ENCODE peak calls at places on chromosomes 3 and 15, in four cellular contexts. Z, B, J and S are unnamed samples.

GRCh38 chr15:52180851-52181450 is 10.2 kb downstream of the GNB5 start:
- DNase-seq in J (no peak), Z (no peak), B (no peak), S (no peak)

GRCh38 chr15:71465109-71465508 is 345.2 kb upstream of the NR2E3 start:
- DNase-seq in Z (no peak), J (no peak), B (no peak), S (no peak)

GRCh38 chr3:136207741-136208140 is 11.6 kb upstream of the MSL2 start:
- DNase-seq in J (no peak), B (no peak), Z (no peak), S (no peak)

GRCh38 chr3:128351476-128352085 is 115.1 kb downstream of the DNAJB8 start:
- DNase-seq in B (no peak), Z (no peak), J (no peak), S (no peak)

GRCh38 chr3:104145164-104145563 is 1221.5 kb upstream of the ALCAM start:
- DNase-seq in Z (no peak), J (no peak), B (no peak), S (no peak)

GRCh38 chr3:158470944-158471638 is 99.9 kb upstream of the MLF1 start:
- DNase-seq in Z (no peak), J (peak), B (no peak), S (no peak)

GRCh38 chr3:123310741-123311140 is 109.0 kb downstream of the SEC22A start:
- DNase-seq in J (no peak), Z (no peak), B (no peak), S (no peak)

GRCh38 chr15:87527416-87527815 is 729.1 kb downstream of the NTRK3 start:
- DNase-seq in B (no peak), Z (no peak), J (no peak), S (no peak)

GRCh38 chr15:83270176-83270575 is 14.3 kb downstream of the BNC1 start:
- DNase-seq in B (no peak), J (no peak), Z (no peak), S (no peak)

GRCh38 chr3:131217296-131217741 is 164.3 kb upstream of the NUDT16 start:
- DNase-seq in J (peak), Z (peak), B (no peak), S (no peak)

GRCh38 chr3:23002846-23003800 is 200.0 kb upstream of the UBE2E2 start:
- DNase-seq in J (no peak), Z (no peak), B (no peak), S (no peak)

GRCh38 chr3:144129536-144130214 is 158.1 kb downstream of the DIPK2A start:
- DNase-seq in J (no peak), Z (no peak), B (no peak), S (no peak)

GRCh38 chr3:99651561-99651960 is 13.2 kb downstream of the COL8A1 start:
- DNase-seq in Z (no peak), B (no peak), J (no peak), S (no peak)

GRCh38 chr3:117480493-117480892 is 770.9 kb downstream of the TUSC7 start:
- DNase-seq in J (no peak), Z (no peak), B (no peak), S (no peak)

GRCh38 chr15:35583863-35584528 is 38.0 kb upstream of the DPH6 start:
- DNase-seq in J (no peak), B (no peak), Z (no peak), S (no peak)

GRCh38 chr3:71984843-71985594 is 200.1 kb upstream of the PROK2 start:
- DNase-seq in Z (no peak), J (no peak), B (no peak), S (no peak)

GRCh38 chr3:45509038-45509767 is 85.3 kb upstream of the LIMD1 start:
- DNase-seq in J (peak), B (no peak), Z (no peak), S (no peak)

GRCh38 chr3:45506751-45507391 is 87.7 kb upstream of the LIMD1 start:
- DNase-seq in J (no peak), B (peak), Z (no peak), S (no peak)

GRCh38 chr3:45506084-45506483 is 88.5 kb upstream of the LIMD1 start:
- DNase-seq in B (no peak), Z (no peak), J (no peak), S (no peak)

GRCh38 chr3:45508659-45509037 is 85.9 kb upstream of the LIMD1 start:
- DNase-seq in B (no peak), J (no peak), Z (no peak), S (no peak)

GRCh38 chr3:45507820-45508317 is 86.7 kb upstream of the LIMD1 start:
- DNase-seq in J (peak), B (no peak), Z (no peak), S (peak)
- TF ChIP-seq HMGXB4 in J (no peak), B (no peak), Z (no peak), S (no peak)

DNA sequence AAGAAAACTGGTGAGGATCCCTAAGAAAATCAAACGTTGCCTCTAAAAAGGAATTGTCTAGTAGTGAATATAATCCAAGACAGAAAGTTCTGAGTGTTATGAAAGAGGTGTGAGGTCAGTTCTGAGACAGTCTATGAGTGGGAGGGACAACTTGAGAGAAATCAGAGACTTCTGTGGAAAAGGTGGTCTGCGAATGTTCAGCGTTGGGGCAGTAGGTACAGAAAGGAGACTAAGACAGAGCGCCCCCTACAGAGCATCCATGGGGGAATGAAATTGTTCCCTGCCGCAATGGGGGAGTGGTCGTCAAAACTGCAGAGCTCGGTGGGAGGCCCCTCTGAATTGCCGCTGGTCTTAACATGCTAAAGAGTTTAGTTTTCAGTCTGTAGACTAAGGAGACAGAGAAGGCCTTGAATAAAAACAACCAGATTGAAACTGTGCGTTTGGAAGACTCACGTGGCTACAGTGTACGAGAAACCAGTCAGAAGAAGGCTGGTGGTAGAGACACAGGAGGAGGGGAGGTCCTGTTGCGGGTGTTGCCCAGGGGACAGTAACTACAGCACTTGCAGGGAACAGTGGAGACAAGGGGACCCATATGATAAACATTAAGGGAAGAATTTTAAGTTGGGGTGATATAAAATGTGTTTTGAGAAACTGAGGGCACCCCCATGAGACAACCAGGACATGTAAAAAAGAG is 6.9 kb downstream of the TNIK start:
- DNase-seq in B (no peak), J (peak), Z (no peak), S (peak)
- TF ChIP-seq HMGXB4 in B (no peak), J (no peak), Z (no peak), S (no peak)

GRCh38 chr3:73467211-73467610 is 157.5 kb downstream of the PDZRN3 start:
- DNase-seq in B (no peak), J (no peak), Z (no peak), S (no peak)
- TF ChIP-seq HMGXB4 in B (no peak), J (no peak), Z (no peak), S (no peak)

DNA sequence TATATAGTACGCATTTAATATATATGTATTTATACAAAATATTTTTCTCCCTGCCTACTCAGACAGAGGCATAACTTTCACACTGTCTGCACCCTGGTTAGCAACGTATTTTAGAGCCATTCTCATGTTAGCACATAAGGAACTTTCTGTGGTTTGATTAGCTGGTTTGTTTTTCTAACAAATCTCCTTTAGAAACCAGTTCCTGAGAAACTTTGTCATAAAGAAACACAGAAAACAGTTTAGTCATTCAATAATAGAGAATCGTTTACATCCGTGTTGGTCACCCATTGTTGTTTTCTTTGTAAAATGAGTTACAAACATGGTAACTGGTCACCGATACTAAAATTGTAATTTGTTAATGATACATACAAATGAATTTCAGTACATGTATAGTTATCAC is 5.9 kb upstream of the NGRN start:
- DNase-seq in B (no peak), J (no peak), Z (no peak), S (no peak)
- TF ChIP-seq HMGXB4 in B (no peak), J (no peak), Z (no peak), S (no peak)